ENCODE peak calls at places on chromosomes 16 and 17, in five cellular contexts. X is tibial nerve, F is neural crest cell, Y is breast epithelium, V is HFF-Myc. Z is an unnamed sample.

GRCh38 chr17:56593741-56594527 is 435 bp downstream of the NOG start:
- DNase-seq in X (peak; percentile 29), F (peak; percentile 57), Y (peak; percentile 62), V (no peak), Z (no peak)

GRCh38 chr17:73943416-73943770 is 260.1 kb upstream of the RPL38 start:
- DNase-seq in X (no peak), F (no peak), Y (no peak), V (no peak), Z (no peak)

GRCh38 chr16:12868169-12868568 is 33.2 kb upstream of the SHISA9 start:
- DNase-seq in X (no peak), F (no peak), Y (no peak), V (no peak), Z (no peak)

GRCh38 chr16:31427441-31428276 is 501 bp downstream of the COX6A2 start:
- DNase-seq in X (peak; percentile 15), F (no peak), Y (no peak), V (no peak), Z (no peak)

GRCh38 chr16:19001788-19002187 is 18.1 kb downstream of the TMC7 start:
- DNase-seq in X (no peak), F (no peak), Y (no peak), V (peak; percentile 72), Z (no peak)

GRCh38 chr17:76585649-76586593 is at the start of gene ST6GALNAC2:
- DNase-seq in X (no peak), F (peak; percentile 35), Y (peak; percentile 81), V (no peak), Z (no peak)

GRCh38 chr17:302300-302698 is 50.3 kb downstream of the RPH3AL start:
- DNase-seq in X (no peak), F (no peak), Y (no peak), V (no peak), Z (no peak)

GRCh38 chr17:39231587-39232551 is 6.1 kb upstream of the STAC2 start:
- DNase-seq in X (no peak), F (peak; percentile 60), Y (no peak), V (no peak), Z (peak; percentile 96)

GRCh38 chr17:2124391-2124790 is 69.5 kb downstream of the HIC1 start:
- DNase-seq in X (no peak), F (no peak), Y (no peak), V (no peak), Z (no peak)

GRCh38 chr17:64177346-64178010 is 47.5 kb upstream of the ERN1 start:
- DNase-seq in X (no peak), F (no peak), Y (no peak), V (no peak), Z (no peak)

GRCh38 chr17:45031231-45032149 is 19.9 kb downstream of the DCAKD start:
- DNase-seq in X (no peak), F (no peak), Y (no peak), V (no peak), Z (no peak)

GRCh38 chr17:43442711-43443110 is 41.1 kb upstream of the DHX8 start:
- DNase-seq in X (no peak), F (no peak), Y (no peak), V (no peak), Z (no peak)

GRCh38 chr17:2102931-2103398 is 48.1 kb downstream of the HIC1 start:
- DNase-seq in X (no peak), F (no peak), Y (no peak), V (no peak), Z (no peak)

GRCh38 chr16:74862743-74863244 is 88.2 kb upstream of the FA2H start:
- DNase-seq in X (peak; percentile 9), F (no peak), Y (no peak), V (peak; percentile 27), Z (peak; percentile 16)

GRCh38 chr17:2289878-2290478 is 13.6 kb downstream of the SMG6 start:
- DNase-seq in X (no peak), F (no peak), Y (no peak), V (no peak), Z (no peak)

GRCh38 chr17:57045868-57046671 is 39.0 kb upstream of the AKAP1 start:
- DNase-seq in X (no peak), F (no peak), Y (no peak), V (no peak), Z (no peak)

GRCh38 chr16:85354623-85355514 is 242.6 kb upstream of the CIBAR2 start:
- DNase-seq in X (no peak), F (peak; percentile 28), Y (no peak), V (peak; percentile 91), Z (no peak)

GRCh38 chr16:10514369-10515055 is 65.9 kb downstream of the EMP2 start:
- DNase-seq in X (peak; percentile 63), F (peak; percentile 49), Y (no peak), V (no peak), Z (no peak)

GRCh38 chr16:77450790-77451487 is 16.1 kb upstream of the ADAMTS18 start:
- DNase-seq in X (no peak), F (no peak), Y (no peak), V (no peak), Z (no peak)

GRCh38 chr17:38509008-38509771 is 80.9 kb downstream of the ARHGAP23 start:
- DNase-seq in X (peak; percentile 77), F (peak; percentile 81), Y (peak; percentile 76), V (peak; percentile 61), Z (peak; percentile 97)

GRCh38 chr17:77441130-77441920 is 300.6 kb downstream of the SEC14L1 start:
- DNase-seq in X (no peak), F (no peak), Y (no peak), V (no peak), Z (no peak)

GRCh38 chr16:86965840-86966239 is 351.4 kb downstream of the C16orf95 start:
- DNase-seq in X (no peak), F (no peak), Y (no peak), V (no peak), Z (no peak)

GRCh38 chr17:12709063-12709462 is 43.4 kb downstream of the MYOCD start:
- DNase-seq in X (no peak), F (no peak), Y (no peak), V (no peak), Z (no peak)

GRCh38 chr16:4033951-4034350 is 82.3 kb downstream of the ADCY9 start:
- DNase-seq in X (no peak), F (no peak), Y (no peak), V (no peak), Z (no peak)
- TF ChIP-seq CTCF in X (no peak), F (no peak), Y (no peak), V (no peak), Z (no peak)

GRCh38 chr17:67273900-67274299 is 28.9 kb upstream of the HELZ start:
- DNase-seq in X (no peak), F (no peak), Y (no peak), V (no peak), Z (no peak)
- TF ChIP-seq CTCF in X (no peak), F (no peak), Y (no peak), V (no peak), Z (no peak)

DNA sequence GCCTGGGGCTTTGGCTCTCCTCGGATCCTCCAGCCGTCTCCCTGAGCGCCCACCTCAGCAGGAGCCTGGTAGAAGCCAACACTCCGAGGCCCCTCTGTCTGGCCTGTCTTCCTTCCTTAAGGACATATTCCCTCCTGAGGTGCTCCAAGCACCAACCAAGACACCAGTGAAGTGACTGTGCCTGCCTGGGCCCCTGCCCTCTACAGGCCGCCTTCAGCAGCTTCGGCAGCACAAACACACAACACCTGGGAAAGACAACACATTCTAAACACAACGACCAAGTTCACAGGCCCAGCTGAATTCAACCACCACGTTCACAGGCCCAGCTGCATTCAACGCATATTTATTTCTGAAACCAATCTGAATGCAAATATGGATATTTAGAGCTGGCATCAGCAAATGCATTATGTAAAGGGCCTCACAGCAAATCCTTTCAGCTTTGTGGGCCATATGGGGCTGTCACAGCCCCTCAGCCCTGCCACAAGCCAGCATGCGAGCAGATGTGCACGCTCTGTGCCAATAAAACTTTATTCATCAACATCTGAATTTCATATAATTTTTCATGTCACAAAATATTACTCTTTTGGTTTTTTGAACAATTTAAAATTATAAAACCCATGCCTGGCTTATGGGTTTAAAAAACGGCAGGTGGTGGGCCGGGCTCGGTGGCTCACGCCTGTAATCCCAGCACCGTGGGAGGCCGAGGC is 12.2 kb downstream of the GALNS start:
- DNase-seq in X (no peak), F (no peak), Y (no peak), V (no peak), Z (no peak)
- TF ChIP-seq CTCF in X (no peak), F (peak; percentile 19), Y (no peak), V (peak; percentile 29), Z (no peak)

DNA sequence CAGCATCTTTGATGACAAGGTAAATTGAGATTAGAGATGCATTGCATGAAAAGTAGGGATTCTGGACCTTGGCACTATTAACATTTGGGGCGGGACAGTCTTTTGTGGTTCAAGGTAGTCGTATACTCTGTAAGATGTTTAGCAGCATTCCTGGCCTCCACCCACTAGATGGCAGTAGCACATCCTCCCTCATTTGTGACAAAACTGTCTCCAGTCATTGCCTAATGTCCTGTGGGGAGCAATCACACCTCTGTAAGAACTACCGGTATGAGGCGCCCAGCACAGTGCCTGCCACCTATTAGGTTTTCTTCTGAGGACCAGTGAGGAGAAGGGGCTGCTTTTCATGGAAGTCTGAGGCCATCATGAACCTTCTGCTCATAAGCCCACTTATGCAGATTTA is 180.8 kb downstream of the RBFOX1 start:
- DNase-seq in X (no peak), F (no peak), Y (no peak), V (no peak), Z (no peak)
- TF ChIP-seq CTCF in X (no peak), F (peak; percentile 53), Y (no peak), V (peak; percentile 21), Z (peak; percentile 39)

GRCh38 chr16:27169511-27170071 is 33.7 kb upstream of the KDM8 start:
- DNase-seq in X (no peak), F (no peak), Y (no peak), V (no peak), Z (no peak)
- TF ChIP-seq CTCF in X (no peak), F (no peak), Y (no peak), V (peak; percentile 5), Z (no peak)

DNA sequence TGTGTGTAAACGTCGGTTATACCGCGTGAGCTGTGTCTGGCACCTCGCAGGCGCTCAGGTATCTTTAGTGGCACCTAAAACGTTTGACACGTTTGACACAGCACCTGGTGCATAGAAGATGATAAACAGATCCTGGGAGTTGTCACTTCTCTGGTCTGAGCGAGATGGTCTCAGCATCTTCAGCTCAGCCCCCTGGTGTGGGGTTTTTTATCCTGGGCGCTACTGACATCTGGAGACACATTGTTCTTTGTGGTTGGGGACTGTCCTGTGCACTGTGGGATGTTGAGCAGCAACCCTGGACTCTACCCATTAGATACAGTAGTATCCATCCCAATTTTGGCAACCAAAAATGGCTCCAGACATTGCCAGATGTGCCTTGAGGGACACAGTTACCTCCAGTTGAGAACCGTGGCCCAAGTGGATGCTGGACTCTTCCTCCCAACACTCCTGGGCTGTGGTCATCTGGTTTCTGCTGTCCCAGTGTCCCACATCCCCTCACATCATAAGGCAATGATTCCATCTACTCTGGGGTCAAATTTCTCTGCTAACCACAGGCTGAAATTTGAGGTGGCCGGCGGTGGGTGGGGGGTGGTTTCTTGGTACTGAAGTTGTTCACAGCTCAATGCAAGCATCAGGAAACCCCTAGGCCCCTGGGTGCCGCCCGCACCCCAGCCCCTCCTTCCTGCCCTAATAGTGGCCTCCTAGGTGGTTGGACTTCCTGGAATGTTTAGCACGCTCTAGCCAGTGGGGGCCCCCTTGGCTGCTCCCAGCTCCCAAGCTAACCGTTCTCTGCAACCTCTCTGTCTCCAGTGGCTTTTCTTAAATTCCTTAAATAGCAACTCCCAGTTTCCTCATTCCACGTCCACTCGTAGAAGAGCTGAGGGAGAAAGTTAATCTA is 124.7 kb downstream of the ABCC1 start:
- DNase-seq in X (no peak), F (no peak), Y (no peak), V (peak; percentile 62), Z (no peak)
- TF ChIP-seq CTCF in X (no peak), F (no peak), Y (no peak), V (no peak), Z (no peak)